ENCODE peak calls at places on chromosomes 5 and 9, in four cellular contexts. One of them, this sample, is unnamed.

GRCh38 chr5:136810198-136810823 is 445.0 kb upstream of the TRPC7 start:
- DNase-seq in fibroblast of the aortic adventitia: peak; percentile 82
- DNase-seq in ascending aorta: no peak
- DNase-seq in activated T-helper 1 cell treated with anti-CD3 and anti-CD28 coated beads, Interleukin-12 subunit alpha, Interleukin-12 subunit beta, Interleukin-2, Interleukin-4 antibody, amounts not matched to agents 30 ng/mL and 10 ng/mL and 1 ng/mL, durations not matched to agents 14 hours and 24 hours and 36 hours: no peak
- DNase-seq in this sample: peak; percentile 96

GRCh38 chr9:126043691-126044090 is 282.9 kb upstream of the MVB12B start:
- DNase-seq in fibroblast of the aortic adventitia: peak; percentile 29
- DNase-seq in ascending aorta: no peak
- DNase-seq in activated T-helper 1 cell treated with anti-CD3 and anti-CD28 coated beads, Interleukin-12 subunit alpha, Interleukin-12 subunit beta, Interleukin-2, Interleukin-4 antibody, amounts not matched to agents 30 ng/mL and 10 ng/mL and 1 ng/mL, durations not matched to agents 14 hours and 24 hours and 36 hours: no peak
- DNase-seq in this sample: no peak

GRCh38 chr9:94826044-94826443 is 99.5 kb downstream of the AOPEP start:
- DNase-seq in fibroblast of the aortic adventitia: no peak
- DNase-seq in ascending aorta: no peak
- DNase-seq in activated T-helper 1 cell treated with anti-CD3 and anti-CD28 coated beads, Interleukin-12 subunit alpha, Interleukin-12 subunit beta, Interleukin-2, Interleukin-4 antibody, amounts not matched to agents 30 ng/mL and 10 ng/mL and 1 ng/mL, durations not matched to agents 14 hours and 24 hours and 36 hours: no peak
- DNase-seq in this sample: no peak

GRCh38 chr5:378976-379742 is 57.6 kb downstream of the AHRR start:
- DNase-seq in fibroblast of the aortic adventitia: peak; percentile 62
- DNase-seq in ascending aorta: no peak
- DNase-seq in activated T-helper 1 cell treated with anti-CD3 and anti-CD28 coated beads, Interleukin-12 subunit alpha, Interleukin-12 subunit beta, Interleukin-2, Interleukin-4 antibody, amounts not matched to agents 30 ng/mL and 10 ng/mL and 1 ng/mL, durations not matched to agents 14 hours and 24 hours and 36 hours: peak; percentile 6
- DNase-seq in this sample: peak; percentile 47

GRCh38 chr5:122102825-122103224 is 24.8 kb upstream of the LOX start:
- DNase-seq in fibroblast of the aortic adventitia: peak; percentile 86
- DNase-seq in ascending aorta: no peak
- DNase-seq in activated T-helper 1 cell treated with anti-CD3 and anti-CD28 coated beads, Interleukin-12 subunit alpha, Interleukin-12 subunit beta, Interleukin-2, Interleukin-4 antibody, amounts not matched to agents 30 ng/mL and 10 ng/mL and 1 ng/mL, durations not matched to agents 14 hours and 24 hours and 36 hours: no peak
- DNase-seq in this sample: peak; percentile 83

GRCh38 chr5:79269733-79270166 is 33.8 kb downstream of the JMY start:
- DNase-seq in fibroblast of the aortic adventitia: no peak
- DNase-seq in ascending aorta: no peak
- DNase-seq in activated T-helper 1 cell treated with anti-CD3 and anti-CD28 coated beads, Interleukin-12 subunit alpha, Interleukin-12 subunit beta, Interleukin-2, Interleukin-4 antibody, amounts not matched to agents 30 ng/mL and 10 ng/mL and 1 ng/mL, durations not matched to agents 14 hours and 24 hours and 36 hours: no peak
- DNase-seq in this sample: no peak

GRCh38 chr9:130780865-130781504 is 54.1 kb upstream of the ABL1 start:
- DNase-seq in fibroblast of the aortic adventitia: peak; percentile 100
- DNase-seq in ascending aorta: peak; percentile 53
- DNase-seq in activated T-helper 1 cell treated with anti-CD3 and anti-CD28 coated beads, Interleukin-12 subunit alpha, Interleukin-12 subunit beta, Interleukin-2, Interleukin-4 antibody, amounts not matched to agents 30 ng/mL and 10 ng/mL and 1 ng/mL, durations not matched to agents 14 hours and 24 hours and 36 hours: no peak
- DNase-seq in this sample: peak; percentile 100

GRCh38 chr9:121019282-121019681 is 30.8 kb downstream of the C5 start:
- DNase-seq in fibroblast of the aortic adventitia: no peak
- DNase-seq in ascending aorta: no peak
- DNase-seq in activated T-helper 1 cell treated with anti-CD3 and anti-CD28 coated beads, Interleukin-12 subunit alpha, Interleukin-12 subunit beta, Interleukin-2, Interleukin-4 antibody, amounts not matched to agents 30 ng/mL and 10 ng/mL and 1 ng/mL, durations not matched to agents 14 hours and 24 hours and 36 hours: no peak
- DNase-seq in this sample: no peak

GRCh38 chr9:125758986-125759811 is 12.0 kb downstream of the PBX3 start:
- DNase-seq in fibroblast of the aortic adventitia: peak; percentile 23
- DNase-seq in ascending aorta: no peak
- DNase-seq in activated T-helper 1 cell treated with anti-CD3 and anti-CD28 coated beads, Interleukin-12 subunit alpha, Interleukin-12 subunit beta, Interleukin-2, Interleukin-4 antibody, amounts not matched to agents 30 ng/mL and 10 ng/mL and 1 ng/mL, durations not matched to agents 14 hours and 24 hours and 36 hours: no peak
- DNase-seq in this sample: no peak

GRCh38 chr9:137820161-137820855 is 57.3 kb upstream of the CACNA1B start:
- DNase-seq in fibroblast of the aortic adventitia: no peak
- DNase-seq in ascending aorta: no peak
- DNase-seq in activated T-helper 1 cell treated with anti-CD3 and anti-CD28 coated beads, Interleukin-12 subunit alpha, Interleukin-12 subunit beta, Interleukin-2, Interleukin-4 antibody, amounts not matched to agents 30 ng/mL and 10 ng/mL and 1 ng/mL, durations not matched to agents 14 hours and 24 hours and 36 hours: no peak
- DNase-seq in this sample: peak; percentile 15

GRCh38 chr5:150347003-150347402 is 10.5 kb upstream of the TCOF1 start:
- DNase-seq in fibroblast of the aortic adventitia: no peak
- DNase-seq in ascending aorta: no peak
- DNase-seq in activated T-helper 1 cell treated with anti-CD3 and anti-CD28 coated beads, Interleukin-12 subunit alpha, Interleukin-12 subunit beta, Interleukin-2, Interleukin-4 antibody, amounts not matched to agents 30 ng/mL and 10 ng/mL and 1 ng/mL, durations not matched to agents 14 hours and 24 hours and 36 hours: no peak
- DNase-seq in this sample: no peak

GRCh38 chr9:98225015-98225442 is 30.4 kb downstream of the TBC1D2 start:
- DNase-seq in fibroblast of the aortic adventitia: no peak
- DNase-seq in ascending aorta: no peak
- DNase-seq in activated T-helper 1 cell treated with anti-CD3 and anti-CD28 coated beads, Interleukin-12 subunit alpha, Interleukin-12 subunit beta, Interleukin-2, Interleukin-4 antibody, amounts not matched to agents 30 ng/mL and 10 ng/mL and 1 ng/mL, durations not matched to agents 14 hours and 24 hours and 36 hours: no peak
- DNase-seq in this sample: no peak

GRCh38 chr9:129270903-129271431 is 92.9 kb upstream of the IER5L start:
- DNase-seq in fibroblast of the aortic adventitia: peak; percentile 21
- DNase-seq in ascending aorta: no peak
- DNase-seq in activated T-helper 1 cell treated with anti-CD3 and anti-CD28 coated beads, Interleukin-12 subunit alpha, Interleukin-12 subunit beta, Interleukin-2, Interleukin-4 antibody, amounts not matched to agents 30 ng/mL and 10 ng/mL and 1 ng/mL, durations not matched to agents 14 hours and 24 hours and 36 hours: no peak
- DNase-seq in this sample: peak; percentile 71

GRCh38 chr9:101601904-101602765 is 7.4 kb upstream of the PPP3R2 start:
- DNase-seq in fibroblast of the aortic adventitia: peak; percentile 67
- DNase-seq in ascending aorta: no peak
- DNase-seq in activated T-helper 1 cell treated with anti-CD3 and anti-CD28 coated beads, Interleukin-12 subunit alpha, Interleukin-12 subunit beta, Interleukin-2, Interleukin-4 antibody, amounts not matched to agents 30 ng/mL and 10 ng/mL and 1 ng/mL, durations not matched to agents 14 hours and 24 hours and 36 hours: no peak
- DNase-seq in this sample: peak; percentile 56

GRCh38 chr9:99825158-99826046 is 3.7 kb downstream of the NR4A3 start:
- DNase-seq in fibroblast of the aortic adventitia: no peak
- DNase-seq in ascending aorta: no peak
- DNase-seq in activated T-helper 1 cell treated with anti-CD3 and anti-CD28 coated beads, Interleukin-12 subunit alpha, Interleukin-12 subunit beta, Interleukin-2, Interleukin-4 antibody, amounts not matched to agents 30 ng/mL and 10 ng/mL and 1 ng/mL, durations not matched to agents 14 hours and 24 hours and 36 hours: no peak
- DNase-seq in this sample: no peak

GRCh38 chr9:134173127-134174072 is 9.0 kb upstream of the RNU6ATAC start:
- DNase-seq in fibroblast of the aortic adventitia: no peak
- DNase-seq in ascending aorta: no peak
- DNase-seq in activated T-helper 1 cell treated with anti-CD3 and anti-CD28 coated beads, Interleukin-12 subunit alpha, Interleukin-12 subunit beta, Interleukin-2, Interleukin-4 antibody, amounts not matched to agents 30 ng/mL and 10 ng/mL and 1 ng/mL, durations not matched to agents 14 hours and 24 hours and 36 hours: no peak
- DNase-seq in this sample: no peak

GRCh38 chr5:82623094-82623514 is 344.9 kb upstream of the RPS23 start:
- DNase-seq in fibroblast of the aortic adventitia: no peak
- DNase-seq in ascending aorta: no peak
- DNase-seq in activated T-helper 1 cell treated with anti-CD3 and anti-CD28 coated beads, Interleukin-12 subunit alpha, Interleukin-12 subunit beta, Interleukin-2, Interleukin-4 antibody, amounts not matched to agents 30 ng/mL and 10 ng/mL and 1 ng/mL, durations not matched to agents 14 hours and 24 hours and 36 hours: no peak
- DNase-seq in this sample: no peak

GRCh38 chr5:159208508-159209437 is 580 bp downstream of the RNF145 start:
- DNase-seq in fibroblast of the aortic adventitia: peak; percentile 46
- DNase-seq in ascending aorta: no peak
- DNase-seq in activated T-helper 1 cell treated with anti-CD3 and anti-CD28 coated beads, Interleukin-12 subunit alpha, Interleukin-12 subunit beta, Interleukin-2, Interleukin-4 antibody, amounts not matched to agents 30 ng/mL and 10 ng/mL and 1 ng/mL, durations not matched to agents 14 hours and 24 hours and 36 hours: peak; percentile 10
- DNase-seq in this sample: no peak

GRCh38 chr9:13898957-13899356 is 415.0 kb downstream of the NFIB start:
- DNase-seq in fibroblast of the aortic adventitia: no peak
- DNase-seq in ascending aorta: no peak
- DNase-seq in activated T-helper 1 cell treated with anti-CD3 and anti-CD28 coated beads, Interleukin-12 subunit alpha, Interleukin-12 subunit beta, Interleukin-2, Interleukin-4 antibody, amounts not matched to agents 30 ng/mL and 10 ng/mL and 1 ng/mL, durations not matched to agents 14 hours and 24 hours and 36 hours: no peak
- DNase-seq in this sample: no peak

GRCh38 chr9:6715755-6716643 is 41.8 kb upstream of the KDM4C start:
- DNase-seq in fibroblast of the aortic adventitia: no peak
- DNase-seq in ascending aorta: no peak
- DNase-seq in activated T-helper 1 cell treated with anti-CD3 and anti-CD28 coated beads, Interleukin-12 subunit alpha, Interleukin-12 subunit beta, Interleukin-2, Interleukin-4 antibody, amounts not matched to agents 30 ng/mL and 10 ng/mL and 1 ng/mL, durations not matched to agents 14 hours and 24 hours and 36 hours: peak; percentile 61
- DNase-seq in this sample: peak; percentile 23

GRCh38 chr9:126722922-126723806 is 81.7 kb upstream of the ZBTB43 start:
- DNase-seq in fibroblast of the aortic adventitia: no peak
- DNase-seq in ascending aorta: no peak
- DNase-seq in activated T-helper 1 cell treated with anti-CD3 and anti-CD28 coated beads, Interleukin-12 subunit alpha, Interleukin-12 subunit beta, Interleukin-2, Interleukin-4 antibody, amounts not matched to agents 30 ng/mL and 10 ng/mL and 1 ng/mL, durations not matched to agents 14 hours and 24 hours and 36 hours: peak; percentile 77
- DNase-seq in this sample: no peak

GRCh38 chr9:129656795-129657390 is 8.6 kb upstream of the PRRX2 start:
- DNase-seq in fibroblast of the aortic adventitia: no peak
- DNase-seq in ascending aorta: no peak
- DNase-seq in activated T-helper 1 cell treated with anti-CD3 and anti-CD28 coated beads, Interleukin-12 subunit alpha, Interleukin-12 subunit beta, Interleukin-2, Interleukin-4 antibody, amounts not matched to agents 30 ng/mL and 10 ng/mL and 1 ng/mL, durations not matched to agents 14 hours and 24 hours and 36 hours: no peak
- DNase-seq in this sample: peak; percentile 85

GRCh38 chr9:106560540-106560939 is 302.4 kb upstream of the ZNF462 start:
- DNase-seq in fibroblast of the aortic adventitia: no peak
- DNase-seq in ascending aorta: no peak
- DNase-seq in activated T-helper 1 cell treated with anti-CD3 and anti-CD28 coated beads, Interleukin-12 subunit alpha, Interleukin-12 subunit beta, Interleukin-2, Interleukin-4 antibody, amounts not matched to agents 30 ng/mL and 10 ng/mL and 1 ng/mL, durations not matched to agents 14 hours and 24 hours and 36 hours: no peak
- DNase-seq in this sample: no peak

GRCh38 chr9:22117511-22118388 is 108.6 kb upstream of the CDKN2B start:
- DNase-seq in fibroblast of the aortic adventitia: peak; percentile 82
- DNase-seq in ascending aorta: no peak
- DNase-seq in activated T-helper 1 cell treated with anti-CD3 and anti-CD28 coated beads, Interleukin-12 subunit alpha, Interleukin-12 subunit beta, Interleukin-2, Interleukin-4 antibody, amounts not matched to agents 30 ng/mL and 10 ng/mL and 1 ng/mL, durations not matched to agents 14 hours and 24 hours and 36 hours: no peak
- DNase-seq in this sample: peak; percentile 79

GRCh38 chr9:12640021-12640587 is 53.1 kb upstream of the TYRP1 start:
- DNase-seq in fibroblast of the aortic adventitia: peak; percentile 71
- DNase-seq in ascending aorta: no peak
- DNase-seq in activated T-helper 1 cell treated with anti-CD3 and anti-CD28 coated beads, Interleukin-12 subunit alpha, Interleukin-12 subunit beta, Interleukin-2, Interleukin-4 antibody, amounts not matched to agents 30 ng/mL and 10 ng/mL and 1 ng/mL, durations not matched to agents 14 hours and 24 hours and 36 hours: no peak
- DNase-seq in this sample: peak; percentile 61

GRCh38 chr9:34884732-34885131 is 73.4 kb upstream of the PHF24 start:
- DNase-seq in fibroblast of the aortic adventitia: no peak
- DNase-seq in ascending aorta: no peak
- DNase-seq in activated T-helper 1 cell treated with anti-CD3 and anti-CD28 coated beads, Interleukin-12 subunit alpha, Interleukin-12 subunit beta, Interleukin-2, Interleukin-4 antibody, amounts not matched to agents 30 ng/mL and 10 ng/mL and 1 ng/mL, durations not matched to agents 14 hours and 24 hours and 36 hours: no peak
- DNase-seq in this sample: no peak

GRCh38 chr5:147558826-147559225 is 49.0 kb upstream of the DPYSL3 start:
- DNase-seq in fibroblast of the aortic adventitia: peak; percentile 91
- DNase-seq in ascending aorta: no peak
- DNase-seq in activated T-helper 1 cell treated with anti-CD3 and anti-CD28 coated beads, Interleukin-12 subunit alpha, Interleukin-12 subunit beta, Interleukin-2, Interleukin-4 antibody, amounts not matched to agents 30 ng/mL and 10 ng/mL and 1 ng/mL, durations not matched to agents 14 hours and 24 hours and 36 hours: no peak
- DNase-seq in this sample: peak; percentile 79

GRCh38 chr5:5634817-5635216 is 212.3 kb downstream of the ICE1 start:
- DNase-seq in fibroblast of the aortic adventitia: no peak
- DNase-seq in ascending aorta: no peak
- DNase-seq in activated T-helper 1 cell treated with anti-CD3 and anti-CD28 coated beads, Interleukin-12 subunit alpha, Interleukin-12 subunit beta, Interleukin-2, Interleukin-4 antibody, amounts not matched to agents 30 ng/mL and 10 ng/mL and 1 ng/mL, durations not matched to agents 14 hours and 24 hours and 36 hours: no peak
- DNase-seq in this sample: no peak

GRCh38 chr5:133602829-133603380 is 9.4 kb downstream of the FSTL4 start:
- DNase-seq in fibroblast of the aortic adventitia: no peak
- DNase-seq in ascending aorta: no peak
- DNase-seq in activated T-helper 1 cell treated with anti-CD3 and anti-CD28 coated beads, Interleukin-12 subunit alpha, Interleukin-12 subunit beta, Interleukin-2, Interleukin-4 antibody, amounts not matched to agents 30 ng/mL and 10 ng/mL and 1 ng/mL, durations not matched to agents 14 hours and 24 hours and 36 hours: no peak
- DNase-seq in this sample: no peak